ENCODE peak calls at places on chromosome 1, in six cellular contexts. One of them, this sample, is unnamed.

GRCh38 chr1:3919706-3920105 is 19.6 kb upstream of the C1orf174 start:
- DNase-seq in PC-9: no peak
- DNase-seq in prostate gland: no peak
- DNase-seq in breast epithelium: no peak
- DNase-seq in fibroblast of lung: no peak
- DNase-seq in caudate nucleus: no peak
- DNase-seq in this sample: no peak

GRCh38 chr1:119347858-119348257 is 20.7 kb upstream of the HAO2 start:
- DNase-seq in breast epithelium: no peak
- DNase-seq in fibroblast of lung: peak
- DNase-seq in caudate nucleus: no peak
- DNase-seq in PC-9: no peak
- DNase-seq in prostate gland: no peak
- DNase-seq in this sample: no peak

GRCh38 chr1:235075121-235075954 is 53.3 kb downstream of the TOMM20 start:
- DNase-seq in caudate nucleus: no peak
- DNase-seq in prostate gland: peak
- DNase-seq in fibroblast of lung: peak
- DNase-seq in breast epithelium: peak
- DNase-seq in PC-9: peak
- DNase-seq in this sample: no peak

GRCh38 chr1:118716775-118717174 is 271.4 kb downstream of the TBX15 start:
- DNase-seq in breast epithelium: no peak
- DNase-seq in PC-9: no peak
- DNase-seq in fibroblast of lung: no peak
- DNase-seq in caudate nucleus: no peak
- DNase-seq in prostate gland: no peak
- DNase-seq in this sample: no peak

GRCh38 chr1:26959722-26960624 is at the start of gene KDF1:
- DNase-seq in breast epithelium: peak
- DNase-seq in prostate gland: peak
- DNase-seq in PC-9: peak
- DNase-seq in caudate nucleus: no peak
- DNase-seq in fibroblast of lung: no peak
- DNase-seq in this sample: peak

GRCh38 chr1:16354619-16355018 is 2.3 kb upstream of the FBXO42 start:
- DNase-seq in fibroblast of lung: no peak
- DNase-seq in prostate gland: no peak
- DNase-seq in caudate nucleus: no peak
- DNase-seq in breast epithelium: no peak
- DNase-seq in PC-9: no peak
- DNase-seq in this sample: no peak

GRCh38 chr1:88311907-88312306 is 372.2 kb upstream of the PKN2 start:
- DNase-seq in breast epithelium: no peak
- DNase-seq in prostate gland: no peak
- DNase-seq in fibroblast of lung: peak
- DNase-seq in PC-9: no peak
- DNase-seq in caudate nucleus: no peak
- DNase-seq in this sample: no peak

GRCh38 chr1:2072891-2073290 is 22.7 kb downstream of the PRKCZ start:
- DNase-seq in prostate gland: no peak
- DNase-seq in PC-9: no peak
- DNase-seq in fibroblast of lung: no peak
- DNase-seq in breast epithelium: no peak
- DNase-seq in caudate nucleus: no peak
- DNase-seq in this sample: no peak

GRCh38 chr1:147669475-147670318 is 627 bp downstream of the ACP6 start:
- DNase-seq in breast epithelium: no peak
- DNase-seq in fibroblast of lung: peak
- DNase-seq in caudate nucleus: no peak
- DNase-seq in PC-9: peak
- DNase-seq in prostate gland: peak
- DNase-seq in this sample: peak

GRCh38 chr1:23576338-23577055 is 17.2 kb upstream of the ID3 start:
- DNase-seq in caudate nucleus: no peak
- DNase-seq in PC-9: peak
- DNase-seq in breast epithelium: no peak
- DNase-seq in fibroblast of lung: no peak
- DNase-seq in prostate gland: no peak
- DNase-seq in this sample: no peak

GRCh38 chr1:194102607-194103006 is 916.2 kb upstream of the B3GALT2 start:
- DNase-seq in prostate gland: no peak
- DNase-seq in breast epithelium: no peak
- DNase-seq in PC-9: no peak
- DNase-seq in caudate nucleus: no peak
- DNase-seq in fibroblast of lung: no peak
- DNase-seq in this sample: no peak

GRCh38 chr1:98674075-98674781 is 12.7 kb downstream of the SNX7 start:
- DNase-seq in caudate nucleus: no peak
- DNase-seq in breast epithelium: no peak
- DNase-seq in PC-9: no peak
- DNase-seq in prostate gland: no peak
- DNase-seq in fibroblast of lung: peak
- DNase-seq in this sample: no peak

GRCh38 chr1:10918531-10918930 is 93.9 kb upstream of the TARDBP start:
- DNase-seq in PC-9: no peak
- DNase-seq in caudate nucleus: no peak
- DNase-seq in fibroblast of lung: peak
- DNase-seq in breast epithelium: no peak
- DNase-seq in prostate gland: no peak
- DNase-seq in this sample: no peak

GRCh38 chr1:18190598-18190997 is 83.0 kb downstream of the IGSF21 start:
- DNase-seq in PC-9: no peak
- DNase-seq in prostate gland: peak
- DNase-seq in caudate nucleus: no peak
- DNase-seq in breast epithelium: no peak
- DNase-seq in fibroblast of lung: no peak
- DNase-seq in this sample: no peak

GRCh38 chr1:18192182-18192581 is 84.6 kb downstream of the IGSF21 start:
- DNase-seq in prostate gland: no peak
- DNase-seq in fibroblast of lung: no peak
- DNase-seq in caudate nucleus: no peak
- DNase-seq in breast epithelium: no peak
- DNase-seq in PC-9: no peak
- DNase-seq in this sample: no peak

GRCh38 chr1:18191868-18192155 is 84.2 kb downstream of the IGSF21 start:
- DNase-seq in PC-9: no peak
- DNase-seq in caudate nucleus: no peak
- DNase-seq in fibroblast of lung: no peak
- DNase-seq in breast epithelium: no peak
- DNase-seq in prostate gland: no peak
- DNase-seq in this sample: no peak

GRCh38 chr1:18192974-18193373 is 85.4 kb downstream of the IGSF21 start:
- DNase-seq in PC-9: no peak
- DNase-seq in prostate gland: no peak
- DNase-seq in breast epithelium: no peak
- DNase-seq in fibroblast of lung: no peak
- DNase-seq in caudate nucleus: no peak
- DNase-seq in this sample: no peak

DNA sequence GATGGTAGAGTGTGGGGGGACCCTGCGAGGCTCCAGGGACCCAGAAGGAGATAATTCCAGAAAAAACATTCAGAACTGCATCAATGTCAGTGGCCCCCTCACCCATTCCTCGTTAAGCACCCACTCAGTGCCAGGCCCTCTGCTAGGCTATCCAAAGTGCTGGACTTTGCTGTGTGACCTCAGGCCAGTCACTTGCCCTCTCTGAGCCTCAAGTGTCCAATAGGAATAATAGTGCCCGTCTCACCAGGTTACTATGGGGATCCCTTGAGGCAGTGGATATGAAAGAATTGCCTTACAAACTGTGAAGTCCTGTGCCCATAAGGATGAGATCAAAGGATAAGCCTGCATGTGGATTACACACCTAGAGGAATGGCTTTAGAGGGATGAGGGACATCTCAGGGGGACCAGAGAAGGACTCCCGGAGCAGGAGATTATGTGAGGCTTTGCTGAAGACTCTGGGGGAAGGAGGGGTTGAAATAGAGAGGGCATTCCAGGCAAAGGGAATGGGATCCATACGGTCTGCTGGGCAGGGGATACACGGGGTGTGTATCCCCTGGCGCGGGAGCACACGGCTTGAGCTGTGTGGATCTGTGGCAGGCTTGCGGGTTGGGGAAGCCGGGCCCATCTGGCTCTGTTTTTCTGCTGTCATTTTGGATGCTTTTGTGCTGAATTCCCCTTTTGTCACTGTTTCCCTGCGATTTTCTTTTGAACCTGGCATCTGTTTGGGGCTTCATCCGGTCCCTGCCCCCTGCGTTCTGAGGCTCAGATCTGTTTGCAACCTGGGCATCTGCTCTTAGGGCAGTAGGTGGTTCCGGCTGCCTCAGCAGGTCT is 83.7 kb downstream of the IGSF21 start:
- DNase-seq in prostate gland: no peak
- DNase-seq in PC-9: no peak
- DNase-seq in breast epithelium: no peak
- DNase-seq in caudate nucleus: no peak
- DNase-seq in fibroblast of lung: no peak
- DNase-seq in this sample: no peak
- H3K27ac ChIP-seq in prostate gland: no peak
- H3K27ac ChIP-seq in PC-9: no peak
- H3K27ac ChIP-seq in breast epithelium: no peak
- H3K27ac ChIP-seq in caudate nucleus: no peak
- H3K27ac ChIP-seq in fibroblast of lung: no peak
- H3K27ac ChIP-seq in this sample: no peak

GRCh38 chr1:182383037-182383661 is 8.4 kb downstream of the GLUL start:
- DNase-seq in fibroblast of lung: no peak
- DNase-seq in breast epithelium: no peak
- DNase-seq in caudate nucleus: no peak
- DNase-seq in prostate gland: no peak
- DNase-seq in PC-9: no peak
- DNase-seq in this sample: no peak
- H3K27ac ChIP-seq in fibroblast of lung: no peak
- H3K27ac ChIP-seq in breast epithelium: no peak
- H3K27ac ChIP-seq in caudate nucleus: no peak
- H3K27ac ChIP-seq in prostate gland: no peak
- H3K27ac ChIP-seq in PC-9: no peak
- H3K27ac ChIP-seq in this sample: no peak

GRCh38 chr1:150150511-150151021 is 850 bp downstream of the PLEKHO1 start:
- DNase-seq in breast epithelium: no peak
- DNase-seq in prostate gland: no peak
- DNase-seq in caudate nucleus: no peak
- DNase-seq in fibroblast of lung: no peak
- DNase-seq in PC-9: no peak
- DNase-seq in this sample: peak

GRCh38 chr1:150149490-150150453 is at the start of gene PLEKHO1:
- DNase-seq in fibroblast of lung: peak
- DNase-seq in caudate nucleus: no peak
- DNase-seq in breast epithelium: peak
- DNase-seq in prostate gland: peak
- DNase-seq in PC-9: no peak
- DNase-seq in this sample: peak

GRCh38 chr1:150146853-150147542 is 2.7 kb upstream of the PLEKHO1 start:
- DNase-seq in fibroblast of lung: no peak
- DNase-seq in caudate nucleus: no peak
- DNase-seq in PC-9: no peak
- DNase-seq in breast epithelium: no peak
- DNase-seq in prostate gland: no peak
- DNase-seq in this sample: no peak

GRCh38 chr1:150151291-150152181 is 1.8 kb downstream of the PLEKHO1 start:
- DNase-seq in caudate nucleus: no peak
- DNase-seq in prostate gland: no peak
- DNase-seq in fibroblast of lung: no peak
- DNase-seq in PC-9: no peak
- DNase-seq in breast epithelium: no peak
- DNase-seq in this sample: no peak

DNA sequence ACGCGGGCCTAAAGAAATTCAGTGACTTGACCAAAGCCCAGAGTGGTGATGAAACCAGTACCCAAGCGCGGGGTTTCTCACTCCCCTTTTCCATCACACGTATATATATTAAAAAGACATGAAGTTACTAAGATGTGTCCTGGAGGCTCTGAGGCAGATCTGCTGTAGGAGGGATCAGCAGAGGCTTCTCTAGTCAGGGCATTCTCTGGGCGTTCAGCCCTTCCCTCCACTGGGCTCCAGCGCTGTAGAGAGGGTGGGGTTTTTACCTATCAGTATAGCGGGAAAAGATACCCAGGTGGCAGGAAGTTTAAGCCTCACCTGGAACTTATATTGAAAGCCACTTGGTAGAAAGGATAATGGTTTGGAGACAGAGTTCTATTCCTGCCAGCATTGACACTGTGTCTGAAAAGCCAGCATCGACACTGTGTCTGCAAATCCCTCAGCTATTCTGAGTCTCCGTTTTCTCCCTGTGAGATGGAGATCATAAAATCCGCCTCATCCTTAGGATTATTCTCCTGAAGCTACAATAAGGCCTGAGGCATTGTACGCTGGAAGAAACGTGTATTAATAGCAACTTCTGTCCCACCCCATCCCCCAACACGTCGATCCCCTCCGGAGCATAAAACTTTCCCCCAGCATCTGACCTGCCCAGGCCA is 754 bp upstream of the PLEKHO1 start:
- DNase-seq in caudate nucleus: no peak
- DNase-seq in prostate gland: no peak
- DNase-seq in breast epithelium: no peak
- DNase-seq in PC-9: no peak
- DNase-seq in fibroblast of lung: no peak
- DNase-seq in this sample: no peak
- H3K27ac ChIP-seq in caudate nucleus: peak
- H3K27ac ChIP-seq in prostate gland: peak
- H3K27ac ChIP-seq in breast epithelium: peak
- H3K27ac ChIP-seq in PC-9: no peak
- H3K27ac ChIP-seq in fibroblast of lung: peak
- H3K27ac ChIP-seq in this sample: no peak

GRCh38 chr1:65994223-65994622 is 201.5 kb downstream of the PDE4B start:
- DNase-seq in PC-9: no peak
- DNase-seq in fibroblast of lung: no peak
- DNase-seq in caudate nucleus: no peak
- DNase-seq in prostate gland: no peak
- DNase-seq in breast epithelium: no peak
- DNase-seq in this sample: no peak

GRCh38 chr1:65997693-65998092 is 205.0 kb downstream of the PDE4B start:
- DNase-seq in fibroblast of lung: no peak
- DNase-seq in prostate gland: no peak
- DNase-seq in PC-9: no peak
- DNase-seq in caudate nucleus: no peak
- DNase-seq in breast epithelium: no peak
- DNase-seq in this sample: no peak

GRCh38 chr1:65993047-65993363 is 200.3 kb downstream of the PDE4B start:
- DNase-seq in PC-9: no peak
- DNase-seq in breast epithelium: no peak
- DNase-seq in prostate gland: no peak
- DNase-seq in caudate nucleus: no peak
- DNase-seq in fibroblast of lung: peak
- DNase-seq in this sample: no peak

GRCh38 chr1:65995326-65995725 is 202.6 kb downstream of the PDE4B start:
- DNase-seq in fibroblast of lung: no peak
- DNase-seq in breast epithelium: no peak
- DNase-seq in caudate nucleus: no peak
- DNase-seq in PC-9: no peak
- DNase-seq in prostate gland: no peak
- DNase-seq in this sample: no peak

DNA sequence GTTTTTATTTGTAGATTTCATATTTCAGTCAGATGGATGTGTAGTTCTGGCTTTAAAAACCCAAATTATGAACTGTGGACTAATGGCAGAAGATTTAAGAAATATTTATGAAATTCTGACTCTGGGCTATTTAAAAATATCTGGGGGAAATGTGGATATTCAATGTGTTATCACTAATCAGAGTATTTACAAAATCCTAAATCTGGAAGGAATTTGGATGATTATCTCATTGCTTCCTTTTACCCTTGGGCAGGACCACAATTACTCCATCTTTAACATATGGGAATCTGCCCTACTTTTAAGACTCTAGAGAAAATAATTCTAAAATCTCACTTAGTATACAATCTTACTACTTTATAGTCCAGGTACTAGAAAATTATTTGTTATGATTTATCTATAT is 203.2 kb downstream of the PDE4B start:
- DNase-seq in PC-9: no peak
- DNase-seq in caudate nucleus: no peak
- DNase-seq in prostate gland: no peak
- DNase-seq in fibroblast of lung: no peak
- DNase-seq in breast epithelium: no peak
- DNase-seq in this sample: no peak
- H3K27ac ChIP-seq in PC-9: no peak
- H3K27ac ChIP-seq in caudate nucleus: peak
- H3K27ac ChIP-seq in prostate gland: no peak
- H3K27ac ChIP-seq in fibroblast of lung: no peak
- H3K27ac ChIP-seq in breast epithelium: peak
- H3K27ac ChIP-seq in this sample: no peak